ENCODE peak calls at places on chromosomes 12 and 14, in seven cellular contexts. Z, M, E, N, P, W and F are unnamed samples.

GRCh38 chr14:104115691-104116543 is 22.5 kb upstream of the KIF26A start:
- DNase-seq in Z (no peak), M (no peak), E (no peak), N (no peak), P (peak; percentile 58), W (no peak), F (no peak)

GRCh38 chr14:100775831-100776591 is 49.3 kb downstream of the DLK1 start:
- DNase-seq in Z (no peak), M (no peak), E (no peak), N (no peak), P (no peak), W (no peak), F (no peak)

GRCh38 chr14:100049220-100049619 is 16.0 kb upstream of the EVL start:
- DNase-seq in Z (no peak), M (no peak), E (no peak), N (peak; percentile 47), P (no peak), W (no peak), F (no peak)

GRCh38 chr14:101980700-101981099 is 16.3 kb downstream of the DYNC1H1 start:
- DNase-seq in Z (peak; percentile 59), M (no peak), E (no peak), N (peak; percentile 90), P (peak; percentile 78), W (peak; percentile 73), F (no peak)

GRCh38 chr12:57340104-57340503 is 89.1 kb upstream of the STAC3 start:
- DNase-seq in Z (peak; percentile 61), M (no peak), E (no peak), N (peak; percentile 60), P (no peak), W (no peak), F (no peak)

GRCh38 chr14:53751650-53752049 is 205.0 kb downstream of the BMP4 start:
- DNase-seq in Z (no peak), M (peak; percentile 21), E (no peak), N (no peak), P (no peak), W (no peak), F (no peak)

GRCh38 chr12:11697670-11698387 is 48.4 kb downstream of the ETV6 start:
- DNase-seq in Z (no peak), M (no peak), E (no peak), N (peak; percentile 67), P (no peak), W (no peak), F (no peak)

GRCh38 chr12:56998316-56998715 is 8.0 kb downstream of the ZBTB39 start:
- DNase-seq in Z (no peak), M (no peak), E (no peak), N (no peak), P (no peak), W (no peak), F (no peak)

GRCh38 chr12:119334459-119335170 is at the start of gene CCDC60:
- DNase-seq in Z (no peak), M (no peak), E (no peak), N (no peak), P (peak; percentile 31), W (no peak), F (peak; percentile 65)

GRCh38 chr14:100988011-100988410 is 84.5 kb upstream of the RTL1 start:
- DNase-seq in Z (no peak), M (no peak), E (no peak), N (peak; percentile 34), P (no peak), W (peak; percentile 51), F (no peak)

GRCh38 chr14:60396718-60397343 is 89.0 kb downstream of the C14orf39 start:
- DNase-seq in Z (no peak), M (no peak), E (no peak), N (no peak), P (no peak), W (no peak), F (no peak)

GRCh38 chr14:100679707-100680438 is 46.8 kb upstream of the DLK1 start:
- DNase-seq in Z (no peak), M (peak; percentile 54), E (no peak), N (no peak), P (peak; percentile 39), W (no peak), F (no peak)

GRCh38 chr12:132186857-132187620 is 42.8 kb downstream of the NOC4L start:
- DNase-seq in Z (no peak), M (peak; percentile 9), E (peak; percentile 32), N (no peak), P (no peak), W (no peak), F (no peak)

GRCh38 chr12:118544569-118544968 is 168.2 kb downstream of the SUDS3 start:
- DNase-seq in Z (no peak), M (no peak), E (no peak), N (no peak), P (no peak), W (peak; percentile 70), F (no peak)

GRCh38 chr14:55605793-55606192 is 25.8 kb downstream of the KTN1 start:
- DNase-seq in Z (no peak), M (no peak), E (no peak), N (peak; percentile 46), P (no peak), W (no peak), F (no peak)

GRCh38 chr12:122079532-122080081 is 1.1 kb downstream of the MLXIP start:
- DNase-seq in Z (no peak), M (no peak), E (no peak), N (peak; percentile 36), P (no peak), W (no peak), F (no peak)

GRCh38 chr12:122080149-122081107 is 1.9 kb downstream of the MLXIP start:
- DNase-seq in Z (peak; percentile 73), M (no peak), E (no peak), N (peak; percentile 91), P (peak; percentile 76), W (no peak), F (no peak)

GRCh38 chr12:122081108-122081696 is 2.6 kb downstream of the MLXIP start:
- DNase-seq in Z (no peak), M (no peak), E (no peak), N (peak; percentile 39), P (no peak), W (no peak), F (no peak)

GRCh38 chr12:122082621-122083356 is 4.2 kb downstream of the MLXIP start:
- DNase-seq in Z (no peak), M (no peak), E (no peak), N (peak; percentile 26), P (no peak), W (no peak), F (no peak)

GRCh38 chr12:122081697-122082221 is 3.2 kb downstream of the MLXIP start:
- DNase-seq in Z (no peak), M (peak; percentile 64), E (peak; percentile 67), N (peak; percentile 61), P (no peak), W (no peak), F (no peak)
- TF ChIP-seq CTCF in Z (no peak), M (no peak), E (no peak), N (no peak), P (no peak), W (no peak), F (no peak)

GRCh38 chr12:120972870-120973543 is 5.3 kb upstream of the HNF1A start:
- DNase-seq in Z (no peak), M (no peak), E (no peak), N (no peak), P (peak; percentile 49), W (no peak), F (peak; percentile 29)

GRCh38 chr12:120965534-120966091 is 12.7 kb upstream of the HNF1A start:
- DNase-seq in Z (no peak), M (no peak), E (no peak), N (no peak), P (no peak), W (no peak), F (no peak)

GRCh38 chr12:120970310-120970709 is 8.0 kb upstream of the HNF1A start:
- DNase-seq in Z (no peak), M (no peak), E (no peak), N (no peak), P (no peak), W (no peak), F (no peak)

DNA sequence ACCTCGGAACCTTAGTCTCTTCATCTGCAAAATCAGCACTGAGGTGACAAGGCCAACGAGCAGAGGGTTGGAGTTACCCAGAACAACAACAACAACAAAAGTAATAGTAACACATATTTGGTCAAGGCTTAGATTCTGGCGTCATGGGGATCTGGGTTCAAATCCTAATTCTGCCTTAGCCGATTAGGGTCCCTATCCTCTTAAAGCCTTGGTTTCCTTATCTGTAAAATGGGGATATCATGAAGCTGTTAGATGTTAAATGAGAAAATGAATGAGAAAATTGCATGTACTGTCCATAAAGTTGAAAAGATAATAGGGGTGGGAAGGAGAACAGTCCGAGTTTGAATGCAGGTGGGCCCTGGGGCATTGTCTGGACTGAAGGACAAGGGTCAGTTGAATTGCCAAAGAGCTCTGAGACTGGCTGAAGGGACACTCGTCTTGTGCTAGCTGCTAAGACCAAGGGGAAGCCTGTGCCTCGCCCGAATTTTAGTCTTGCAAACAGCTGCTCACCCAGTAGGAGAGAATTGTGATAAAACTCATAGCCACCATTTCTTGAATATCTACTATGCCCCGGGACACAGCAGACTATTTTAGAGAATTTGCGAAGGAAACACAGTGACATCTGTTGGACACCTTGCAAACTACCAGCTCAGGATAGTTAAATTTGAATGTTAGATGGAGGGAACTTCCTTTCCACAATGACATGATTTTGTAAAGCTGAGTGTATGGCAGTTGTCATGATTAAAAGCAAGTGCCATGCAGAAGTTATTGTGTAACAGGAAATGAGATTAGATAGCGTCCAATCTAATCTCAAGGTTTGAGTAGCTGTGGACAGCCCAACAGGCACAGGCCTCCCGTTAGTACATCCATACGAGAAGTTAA is 6.8 kb upstream of the HNF1A start:
- DNase-seq in Z (no peak), M (no peak), E (peak; percentile 27), N (peak; percentile 58), P (no peak), W (peak; percentile 58), F (peak; percentile 12)
- TF ChIP-seq CTCF in Z (peak; percentile 52), M (peak; percentile 80), E (peak; percentile 69), N (peak; percentile 54), P (peak; percentile 65), W (peak; percentile 76), F (peak; percentile 80)

GRCh38 chr12:53441040-53441833 is at the start of gene PRR13:
- DNase-seq in Z (peak; percentile 99), M (peak; percentile 98), E (peak; percentile 99), N (peak; percentile 99), P (peak; percentile 99), W (peak; percentile 99), F (peak; percentile 96)
- TF ChIP-seq CTCF in Z (no peak), M (no peak), E (no peak), N (no peak), P (no peak), W (no peak), F (no peak)

DNA sequence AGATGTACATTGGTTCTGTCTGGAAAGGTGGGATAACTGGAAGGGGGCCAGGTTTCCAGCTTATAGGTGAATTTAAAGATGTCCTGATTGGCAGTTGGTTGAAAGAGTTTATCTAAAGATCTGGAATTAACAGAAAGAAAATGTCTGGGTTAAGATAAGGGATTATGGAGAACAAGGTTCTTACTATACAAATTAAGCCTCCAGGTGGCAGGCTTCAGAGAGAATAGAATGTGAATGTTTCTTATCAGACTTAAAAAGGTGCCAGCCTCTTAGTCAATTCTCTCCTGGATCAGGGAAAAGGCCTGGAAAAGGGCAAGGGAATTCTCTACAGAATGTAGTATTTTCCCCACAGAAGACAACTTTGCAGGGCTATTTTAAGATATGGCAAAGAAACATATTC is 53.1 kb downstream of the CNTN1 start:
- DNase-seq in Z (no peak), M (no peak), E (no peak), N (no peak), P (no peak), W (peak; percentile 4), F (no peak)
- TF ChIP-seq CTCF in Z (no peak), M (no peak), E (no peak), N (no peak), P (no peak), W (peak; percentile 33), F (no peak)